ENCODE peak calls at places on chromosome 9, in six cellular contexts. R is mesothelial cell of epicardium, K is A549, H is RWPE1, J is esophagus squamous epithelium, M is cardiac fibroblast. Y is an unnamed sample.

GRCh38 chr9:2181794-2182193 is 166.6 kb downstream of the SMARCA2 start:
- DNase-seq in R (no peak), K (no peak), H (peak), J (no peak), M (peak), Y (no peak)

GRCh38 chr9:121842612-121842978 is 191.2 kb downstream of the DAB2IP start:
- DNase-seq in R (no peak), K (no peak), H (no peak), J (no peak), M (no peak), Y (no peak)

GRCh38 chr9:2018162-2018643 is 3.1 kb downstream of the SMARCA2 start:
- DNase-seq in R (no peak), K (peak), H (peak), J (no peak), M (no peak), Y (no peak)

GRCh38 chr9:121678501-121679022 is 27.1 kb downstream of the DAB2IP start:
- DNase-seq in R (no peak), K (no peak), H (no peak), J (no peak), M (no peak), Y (no peak)

GRCh38 chr9:117763314-117763713 is 59.1 kb downstream of the TLR4 start:
- DNase-seq in R (no peak), K (no peak), H (peak), J (no peak), M (no peak), Y (no peak)

GRCh38 chr9:108709922-108710321 is 145.9 kb downstream of the ACTL7B start:
- DNase-seq in R (no peak), K (no peak), H (no peak), J (no peak), M (no peak), Y (no peak)

GRCh38 chr9:84129529-84129928 is 148.9 kb downstream of the RMI1 start:
- DNase-seq in R (no peak), K (no peak), H (no peak), J (no peak), M (no peak), Y (no peak)

GRCh38 chr9:84317563-84317962 is 23.0 kb downstream of the SLC28A3 start:
- DNase-seq in R (no peak), K (no peak), H (no peak), J (no peak), M (no peak), Y (peak)

GRCh38 chr9:111622626-111623025 is 8.5 kb upstream of the DNAJC25 start:
- DNase-seq in R (no peak), K (peak), H (peak), J (no peak), M (peak), Y (no peak)

GRCh38 chr9:92245005-92245797 is 48.3 kb downstream of the IARS1 start:
- DNase-seq in R (no peak), K (no peak), H (no peak), J (no peak), M (peak), Y (no peak)

GRCh38 chr9:3508531-3509374 is 17.0 kb downstream of the RFX3 start:
- DNase-seq in R (no peak), K (no peak), H (no peak), J (no peak), M (peak), Y (no peak)

GRCh38 chr9:135134253-135135028 is 47.0 kb downstream of the OLFM1 start:
- DNase-seq in R (no peak), K (no peak), H (no peak), J (no peak), M (no peak), Y (no peak)

GRCh38 chr9:39588056-39588814 is 232.8 kb downstream of the SPATA31A1 start:
- DNase-seq in R (no peak), K (peak), H (no peak), J (no peak), M (no peak), Y (peak)

GRCh38 chr9:116395409-116396037 is 241.9 kb downstream of the PAPPA start:
- DNase-seq in R (no peak), K (no peak), H (no peak), J (no peak), M (no peak), Y (no peak)

GRCh38 chr9:111842313-111842712 is 47.6 kb upstream of the SHOC1 start:
- DNase-seq in R (no peak), K (no peak), H (no peak), J (no peak), M (peak), Y (no peak)

GRCh38 chr9:128771094-128771721 is 519 bp downstream of the ZER1 start:
- DNase-seq in R (no peak), K (no peak), H (no peak), J (no peak), M (peak), Y (no peak)

GRCh38 chr9:110114888-110115259 is 93.1 kb downstream of the C9orf152 start:
- DNase-seq in R (no peak), K (no peak), H (no peak), J (no peak), M (peak), Y (no peak)
- TF ChIP-seq CTCF in R (no peak), K (no peak), H (no peak), J (no peak), M (peak), Y (no peak)

DNA sequence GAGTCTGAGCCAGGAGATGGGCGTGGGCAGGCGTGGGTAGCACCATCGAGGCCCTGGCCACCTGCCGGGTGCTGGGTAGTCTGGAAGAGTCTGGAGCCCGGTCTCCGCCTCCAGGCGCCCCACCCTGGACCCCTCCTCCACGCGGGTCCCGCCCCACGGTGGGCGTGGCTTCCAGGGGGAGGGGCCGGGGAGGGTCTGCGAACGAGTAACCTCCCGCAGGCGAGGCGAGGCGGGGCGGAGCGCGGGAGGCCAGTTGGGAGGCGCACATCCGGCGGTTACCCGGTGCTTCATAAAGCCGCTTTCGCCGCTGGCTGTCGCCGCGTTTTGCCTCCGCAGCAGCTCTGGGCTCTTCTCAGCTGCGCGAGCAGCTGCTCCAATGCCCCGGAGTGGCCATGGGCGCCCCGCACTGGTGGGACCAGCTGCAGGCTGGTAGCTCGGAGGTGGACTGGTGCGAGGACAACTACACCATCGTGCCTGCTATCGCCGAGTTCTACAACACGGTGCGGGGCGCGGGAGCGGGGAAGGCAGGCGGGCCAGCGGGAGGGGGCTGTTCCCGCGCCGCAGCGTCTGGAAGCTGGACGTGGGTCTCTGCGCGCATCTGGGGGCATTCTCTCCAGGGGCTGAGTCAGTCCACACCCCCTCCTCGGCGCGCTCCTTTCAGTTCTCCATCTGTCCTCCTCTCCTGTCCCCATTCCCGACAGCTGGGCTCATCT is at the start of gene ACER2:
- DNase-seq in R (peak), K (peak), H (peak), J (peak), M (peak), Y (peak)
- TF ChIP-seq CTCF in R (no peak), K (no peak), H (no peak), J (no peak), M (no peak), Y (peak)

GRCh38 chr9:78215706-78216105 is 20.2 kb upstream of the CEP78 start:
- DNase-seq in R (no peak), K (no peak), H (no peak), J (no peak), M (no peak), Y (no peak)

GRCh38 chr9:78214492-78214891 is 21.4 kb upstream of the CEP78 start:
- DNase-seq in R (no peak), K (no peak), H (no peak), J (no peak), M (peak), Y (no peak)

GRCh38 chr9:78212868-78213267 is 23.0 kb upstream of the CEP78 start:
- DNase-seq in R (no peak), K (no peak), H (no peak), J (no peak), M (peak), Y (no peak)

GRCh38 chr9:78210841-78211301 is 25.0 kb upstream of the CEP78 start:
- DNase-seq in R (no peak), K (no peak), H (no peak), J (no peak), M (no peak), Y (peak)

GRCh38 chr9:78213696-78214095 is 22.2 kb upstream of the CEP78 start:
- DNase-seq in R (no peak), K (no peak), H (no peak), J (no peak), M (peak), Y (no peak)
- TF ChIP-seq CTCF in R (no peak), K (peak), H (no peak), J (peak), M (peak), Y (no peak)

DNA sequence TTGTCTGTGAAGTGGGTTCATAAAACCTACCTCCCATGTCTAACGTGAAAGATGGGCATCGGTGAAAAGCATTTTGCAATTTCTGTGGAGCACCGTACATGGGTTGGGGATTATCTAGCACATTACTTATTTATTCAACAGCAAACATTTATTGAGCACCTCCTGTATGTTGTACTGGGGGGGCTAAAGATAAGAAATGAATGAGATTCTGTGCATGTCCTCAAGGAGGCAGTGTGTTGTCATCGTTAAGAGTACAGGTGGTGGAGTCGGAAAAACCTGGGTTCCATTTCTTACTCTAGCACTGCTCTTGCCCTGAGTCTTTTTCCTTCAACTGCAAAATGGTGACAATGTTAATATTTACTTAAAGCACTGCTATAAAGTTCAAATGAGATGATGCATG is 30.4 kb upstream of the DENND1A start:
- DNase-seq in R (no peak), K (no peak), H (no peak), J (no peak), M (no peak), Y (peak)
- TF ChIP-seq CTCF in R (no peak), K (peak), H (no peak), J (no peak), M (no peak), Y (no peak)

DNA sequence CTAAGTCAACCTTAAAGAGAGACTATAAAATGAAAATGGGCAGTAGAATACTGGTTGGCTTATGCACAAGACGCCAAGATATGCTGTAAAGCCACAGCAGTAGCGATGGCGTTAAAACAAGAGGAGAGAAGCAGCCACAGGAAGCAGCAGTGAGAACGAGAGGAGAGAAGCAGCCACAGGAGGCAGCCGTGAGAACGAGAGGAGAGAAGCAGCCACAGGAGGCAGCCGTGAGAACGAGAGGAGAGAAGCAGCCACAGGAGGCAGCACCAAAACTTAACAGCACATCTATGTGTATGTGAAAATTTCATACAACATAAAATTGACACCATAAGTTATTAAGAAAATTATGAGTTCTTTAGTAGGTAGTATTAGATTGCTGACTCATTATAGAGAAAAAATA is 2318.6 kb upstream of the ACO1 start:
- DNase-seq in R (no peak), K (no peak), H (no peak), J (no peak), M (no peak), Y (no peak)
- TF ChIP-seq CTCF in R (no peak), K (no peak), H (no peak), J (no peak), M (no peak), Y (no peak)

GRCh38 chr9:89376741-89377140 is 58.4 kb downstream of the SECISBP2 start:
- DNase-seq in R (no peak), K (no peak), H (no peak), J (no peak), M (no peak), Y (no peak)

GRCh38 chr9:89376286-89376685 is 58.0 kb downstream of the SECISBP2 start:
- DNase-seq in R (no peak), K (no peak), H (no peak), J (no peak), M (no peak), Y (no peak)

GRCh38 chr9:89374176-89374575 is 55.9 kb downstream of the SECISBP2 start:
- DNase-seq in R (no peak), K (no peak), H (no peak), J (no peak), M (peak), Y (no peak)

GRCh38 chr9:89377411-89377810 is 59.1 kb downstream of the SECISBP2 start:
- DNase-seq in R (no peak), K (no peak), H (no peak), J (no peak), M (no peak), Y (no peak)

GRCh38 chr9:89375181-89375760 is 57.0 kb downstream of the SECISBP2 start:
- DNase-seq in R (no peak), K (no peak), H (no peak), J (no peak), M (no peak), Y (peak)
- TF ChIP-seq CTCF in R (no peak), K (no peak), H (no peak), J (no peak), M (no peak), Y (no peak)

GRCh38 chr9:107645464-107645833 is 155.9 kb upstream of the KLF4 start:
- DNase-seq in R (no peak), K (no peak), H (no peak), J (no peak), M (no peak), Y (no peak)
- TF ChIP-seq CTCF in R (no peak), K (no peak), H (no peak), J (no peak), M (no peak), Y (no peak)

DNA sequence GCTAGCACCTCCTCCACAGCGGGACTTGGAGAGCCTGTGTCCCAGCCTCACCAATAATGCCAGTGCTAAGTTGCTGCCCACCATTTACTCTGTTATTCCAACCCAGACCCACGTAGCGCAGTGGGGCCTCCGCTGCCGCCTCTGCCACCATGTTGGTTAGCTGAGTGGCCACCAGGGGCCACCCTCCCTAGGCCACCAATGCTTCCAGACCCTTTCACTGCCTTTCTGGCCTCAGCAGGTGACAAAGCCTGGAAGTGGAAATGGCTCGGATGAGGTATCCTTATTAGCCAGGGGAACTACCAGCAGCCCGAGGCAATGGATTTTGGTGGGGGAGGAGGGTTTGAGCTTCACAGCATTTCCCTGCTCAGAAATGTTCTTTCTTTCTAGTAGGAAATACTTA is 110.1 kb downstream of the OSTF1 start:
- DNase-seq in R (no peak), K (no peak), H (no peak), J (no peak), M (no peak), Y (no peak)
- TF ChIP-seq CTCF in R (no peak), K (no peak), H (no peak), J (no peak), M (peak), Y (no peak)